ENCODE peak calls at places on chromosomes 5 and 9, in seven cellular contexts. E, W, J, M, A, O and F are unnamed samples.
A peak's percentile ranks its signal among the peaks of the same experiment; 100 is the strongest.

GRCh38 chr9:134209731-134210311 is 45.5 kb upstream of the RNU6ATAC start:
- DNase-seq in O (no peak), A (peak; percentile 44), W (no peak), J (no peak), M (peak; percentile 20), E (no peak), F (no peak)

GRCh38 chr9:126754436-126755324 is 50.2 kb upstream of the ZBTB43 start:
- DNase-seq in O (no peak), M (no peak), E (no peak), J (no peak), W (no peak), A (no peak), F (no peak)

GRCh38 chr9:21506910-21507795 is 25.0 kb upstream of the IFNE start:
- DNase-seq in J (no peak), A (no peak), E (no peak), W (peak; percentile 61), O (no peak), M (no peak), F (peak; percentile 12)

GRCh38 chr9:106326493-106326892 is 536.5 kb upstream of the ZNF462 start:
- DNase-seq in E (no peak), J (no peak), M (no peak), O (no peak), W (no peak), A (no peak), F (no peak)

GRCh38 chr5:180668835-180669596 is 19.6 kb upstream of the FLT4 start:
- DNase-seq in M (no peak), E (no peak), J (no peak), W (no peak), O (no peak), A (no peak), F (no peak)

GRCh38 chr5:61569353-61569752 is 237.3 kb downstream of the ZSWIM6 start:
- DNase-seq in W (no peak), J (no peak), A (no peak), O (no peak), M (no peak), E (peak; percentile 43), F (peak; percentile 14)

GRCh38 chr5:666816-667498 is 26.2 kb downstream of the TPPP start:
- DNase-seq in E (no peak), O (no peak), W (no peak), M (no peak), A (peak; percentile 39), J (no peak), F (no peak)

GRCh38 chr9:92589918-92590317 is 54.1 kb upstream of the ECM2 start:
- DNase-seq in M (no peak), E (no peak), W (no peak), J (no peak), A (no peak), O (no peak), F (no peak)

GRCh38 chr5:14742427-14743010 is 78.0 kb downstream of the OTULIN start:
- DNase-seq in J (no peak), W (no peak), A (no peak), E (no peak), M (no peak), O (peak; percentile 85), F (no peak)

GRCh38 chr9:128846680-128847030 is 17.1 kb upstream of the SPOUT1 start:
- DNase-seq in E (no peak), W (no peak), A (no peak), M (no peak), J (no peak), O (no peak), F (no peak)

GRCh38 chr5:141409598-141410306 is 1.9 kb downstream of the PCDHGB6 start:
- DNase-seq in W (no peak), E (no peak), O (no peak), A (no peak), J (no peak), M (no peak), F (no peak)

GRCh38 chr5:134994560-134995156 is 27.0 kb downstream of the CATSPER3 start:
- DNase-seq in J (no peak), M (no peak), E (no peak), W (no peak), A (no peak), O (no peak), F (no peak)

GRCh38 chr5:87408219-87408618 is 4.5 kb downstream of the CCNH start:
- DNase-seq in A (no peak), E (no peak), W (no peak), M (no peak), O (no peak), J (no peak), F (no peak)

GRCh38 chr5:34608368-34608767 is 47.8 kb upstream of the RAI14 start:
- DNase-seq in O (no peak), J (no peak), A (no peak), M (no peak), E (no peak), W (no peak), F (no peak)

GRCh38 chr9:69325409-69326212 is 596 bp downstream of the ENTREP1 start:
- DNase-seq in E (peak; percentile 31), O (no peak), A (peak; percentile 76), J (no peak), M (peak; percentile 24), W (no peak), F (peak; percentile 43)

GRCh38 chr5:23352437-23352836 is 155.0 kb upstream of the PRDM9 start:
- DNase-seq in W (no peak), E (no peak), J (no peak), M (no peak), O (no peak), A (no peak), F (peak; percentile 32)

GRCh38 chr5:97162045-97162444 is 19.6 kb upstream of the LIX1 start:
- DNase-seq in O (peak; percentile 17), E (no peak), W (peak; percentile 84), M (no peak), A (no peak), J (peak; percentile 71), F (peak; percentile 85)

GRCh38 chr5:127423173-127423798 is 94.2 kb upstream of the PRRC1 start:
- DNase-seq in J (no peak), O (no peak), M (no peak), E (no peak), A (no peak), W (no peak), F (no peak)

GRCh38 chr9:37037137-37037743 is 3.2 kb upstream of the PAX5 start:
- DNase-seq in O (no peak), A (no peak), E (no peak), M (no peak), J (no peak), W (no peak), F (no peak)

GRCh38 chr5:50325237-50325832 is 115.8 kb downstream of the EMB start:
- DNase-seq in J (peak; percentile 37), W (no peak), E (no peak), A (no peak), M (no peak), O (no peak), F (peak; percentile 23)

GRCh38 chr5:113612060-113612496 is 98.6 kb downstream of the YTHDC2 start:
- DNase-seq in O (no peak), A (no peak), J (no peak), W (peak; percentile 16), M (no peak), E (no peak), F (peak; percentile 14)